ENCODE peak calls at places on chromosomes 16 and 17, in ten cellular contexts. K is NCI-H460, C is NCI-H2171, U is hypothalamus, T is iris pigment epithelial cell, F is NCI-H345, I is substantia nigra, L is WTC11, M is BJ, J is Daoy. N is an unnamed sample.

GRCh38 chr17:45791935-45792334 is 7.8 kb downstream of the CRHR1 start:
- DNase-seq in K (no peak), C (no peak), U (no peak), T (no peak), F (no peak), I (no peak), L (no peak), M (no peak), J (peak), N (no peak)

GRCh38 chr16:84481051-84481735 is 23.3 kb downstream of the MEAK7 start:
- DNase-seq in K (no peak), C (no peak), U (no peak), T (no peak), F (no peak), I (no peak), L (peak), M (no peak), J (no peak), N (peak)

GRCh38 chr17:56679148-56679766 is 85.8 kb downstream of the NOG start:
- DNase-seq in K (peak), C (peak), U (no peak), T (peak), F (peak), I (no peak), L (no peak), M (no peak), J (peak), N (no peak)

GRCh38 chr17:7803981-7804380 is 30.0 kb upstream of the KDM6B start:
- DNase-seq in K (no peak), C (no peak), U (no peak), T (no peak), F (no peak), I (no peak), L (no peak), M (no peak), J (peak), N (no peak)

GRCh38 chr17:17511971-17512858 is 16.0 kb upstream of the RASD1 start:
- DNase-seq in K (no peak), C (no peak), U (no peak), T (peak), F (no peak), I (no peak), L (no peak), M (peak), J (peak), N (no peak)

GRCh38 chr17:17535957-17536356 is 39.8 kb upstream of the RASD1 start:
- DNase-seq in K (peak), C (no peak), U (peak), T (no peak), F (peak), I (no peak), L (no peak), M (no peak), J (no peak), N (peak)

GRCh38 chr16:9092963-9093477 is 1.6 kb downstream of the HAPSTR1 start:
- DNase-seq in K (no peak), C (peak), U (no peak), T (no peak), F (peak), I (peak), L (peak), M (no peak), J (peak), N (no peak)

GRCh38 chr16:27781981-27782880 is 232.3 kb downstream of the KATNIP start:
- DNase-seq in K (no peak), C (no peak), U (no peak), T (no peak), F (no peak), I (no peak), L (no peak), M (no peak), J (no peak), N (no peak)

GRCh38 chr16:28977703-28978641 is 3.4 kb downstream of the SPNS1 start:
- DNase-seq in K (peak), C (peak), U (no peak), T (no peak), F (peak), I (no peak), L (peak), M (no peak), J (no peak), N (no peak)

GRCh38 chr17:21289902-21290571 is 5.5 kb downstream of the MAP2K3 start:
- DNase-seq in K (no peak), C (peak), U (no peak), T (no peak), F (no peak), I (no peak), L (no peak), M (no peak), J (no peak), N (no peak)

GRCh38 chr17:49384962-49385361 is 22.9 kb upstream of the ZNF652 start:
- DNase-seq in K (no peak), C (no peak), U (no peak), T (no peak), F (no peak), I (no peak), L (no peak), M (no peak), J (no peak), N (no peak)

GRCh38 chr16:49462989-49463371 is 89.4 kb downstream of the C16orf78 start:
- DNase-seq in K (no peak), C (peak), U (no peak), T (no peak), F (no peak), I (no peak), L (no peak), M (no peak), J (no peak), N (no peak)

GRCh38 chr17:17372856-17373520 is 69.8 kb downstream of the NT5M start:
- DNase-seq in K (no peak), C (no peak), U (no peak), T (no peak), F (no peak), I (no peak), L (no peak), M (no peak), J (no peak), N (no peak)

GRCh38 chr17:1454541-1454940 is 1.5 kb downstream of the CRK start:
- DNase-seq in K (no peak), C (no peak), U (no peak), T (no peak), F (no peak), I (no peak), L (no peak), M (no peak), J (no peak), N (no peak)

GRCh38 chr17:29131814-29132682 is 48.1 kb downstream of the MYO18A start:
- DNase-seq in K (no peak), C (no peak), U (no peak), T (peak), F (no peak), I (no peak), L (no peak), M (peak), J (peak), N (no peak)

GRCh38 chr16:86087011-86087453 is 188.1 kb downstream of the IRF8 start:
- DNase-seq in K (no peak), C (no peak), U (no peak), T (no peak), F (no peak), I (no peak), L (no peak), M (no peak), J (no peak), N (no peak)

GRCh38 chr16:87707097-87707496 is 58.7 kb downstream of the KLHDC4 start:
- DNase-seq in K (no peak), C (no peak), U (no peak), T (no peak), F (no peak), I (no peak), L (peak), M (no peak), J (no peak), N (no peak)

N was measured in nucleus accumbens.